ENCODE peak calls at places on chromosome 10, in five cellular contexts. One of them, this sample, is unnamed. For H3K9me3, the result is how much of the 10 kb centered on the place peaks cover.

GRCh38 chr10:114100848-114101741 is 57.4 kb downstream of the ADRB1 start:
- DNase-seq in adrenal gland: peak
- DNase-seq in IMR-90: peak
- DNase-seq in GM12878: no peak
- DNase-seq in stomach: no peak
- DNase-seq in this sample: peak

GRCh38 chr10:74244097-74244685 is 93.2 kb downstream of the ADK start:
- DNase-seq in adrenal gland: no peak
- DNase-seq in IMR-90: peak
- DNase-seq in GM12878: no peak
- DNase-seq in stomach: no peak
- DNase-seq in this sample: no peak

GRCh38 chr10:21517983-21518628 is 7.4 kb downstream of the SKIDA1 start:
- DNase-seq in adrenal gland: no peak
- DNase-seq in IMR-90: peak
- DNase-seq in GM12878: no peak
- DNase-seq in stomach: no peak
- DNase-seq in this sample: peak

GRCh38 chr10:48567346-48567745 is 37.5 kb downstream of the ARHGAP22 start:
- DNase-seq in adrenal gland: peak
- DNase-seq in IMR-90: no peak
- DNase-seq in GM12878: no peak
- DNase-seq in stomach: no peak
- DNase-seq in this sample: no peak

GRCh38 chr10:114271779-114272167 is 32.7 kb downstream of the VWA2 start:
- DNase-seq in adrenal gland: peak
- DNase-seq in IMR-90: peak
- DNase-seq in GM12878: no peak
- DNase-seq in stomach: peak
- DNase-seq in this sample: no peak

GRCh38 chr10:33483124-33483794 is 148.8 kb upstream of the NRP1 start:
- DNase-seq in adrenal gland: no peak
- DNase-seq in IMR-90: peak
- DNase-seq in GM12878: no peak
- DNase-seq in stomach: no peak
- DNase-seq in this sample: no peak

GRCh38 chr10:113078282-113078907 is 128.3 kb downstream of the TCF7L2 start:
- DNase-seq in adrenal gland: no peak
- DNase-seq in IMR-90: no peak
- DNase-seq in GM12878: no peak
- DNase-seq in stomach: no peak
- DNase-seq in this sample: no peak

GRCh38 chr10:114483575-114483974 is 79.3 kb upstream of the AFAP1L2 start:
- DNase-seq in adrenal gland: no peak
- DNase-seq in IMR-90: no peak
- DNase-seq in GM12878: no peak
- DNase-seq in stomach: peak
- DNase-seq in this sample: no peak

GRCh38 chr10:20271490-20271889 is 455.3 kb downstream of the PLXDC2 start:
- DNase-seq in adrenal gland: no peak
- DNase-seq in IMR-90: no peak
- DNase-seq in GM12878: no peak
- DNase-seq in stomach: no peak
- DNase-seq in this sample: no peak

GRCh38 chr10:71266147-71266917 is 52.7 kb upstream of the SLC29A3 start:
- DNase-seq in adrenal gland: peak
- DNase-seq in IMR-90: peak
- DNase-seq in GM12878: no peak
- DNase-seq in stomach: peak
- DNase-seq in this sample: no peak

GRCh38 chr10:48364659-48365405 is 58.4 kb downstream of the MAPK8 start:
- DNase-seq in adrenal gland: no peak
- DNase-seq in IMR-90: peak
- DNase-seq in GM12878: no peak
- DNase-seq in stomach: no peak
- DNase-seq in this sample: peak

GRCh38 chr10:101222683-101223273 is 6.5 kb downstream of the LBX1 start:
- DNase-seq in adrenal gland: no peak
- DNase-seq in IMR-90: no peak
- DNase-seq in GM12878: no peak
- DNase-seq in stomach: no peak
- DNase-seq in this sample: no peak

GRCh38 chr10:93991596-93992284 is 2.0 kb upstream of the PLCE1 start:
- DNase-seq in adrenal gland: peak
- DNase-seq in IMR-90: peak
- DNase-seq in GM12878: no peak
- DNase-seq in stomach: peak
- DNase-seq in this sample: peak

GRCh38 chr10:87722716-87723115 is 63.0 kb downstream of the PAPSS2 start:
- DNase-seq in adrenal gland: no peak
- DNase-seq in IMR-90: no peak
- DNase-seq in GM12878: no peak
- DNase-seq in stomach: no peak
- DNase-seq in this sample: no peak

GRCh38 chr10:101774589-101775272 is 1.2 kb downstream of the FGF8 start:
- DNase-seq in adrenal gland: no peak
- DNase-seq in IMR-90: no peak
- DNase-seq in GM12878: no peak
- DNase-seq in stomach: peak
- DNase-seq in this sample: no peak

GRCh38 chr10:508726-509125 is 180.7 kb downstream of the DIP2C start:
- DNase-seq in adrenal gland: no peak
- DNase-seq in IMR-90: no peak
- DNase-seq in GM12878: no peak
- DNase-seq in stomach: no peak
- DNase-seq in this sample: no peak

GRCh38 chr10:62545667-62546066 is 171.5 kb downstream of the ZNF365 start:
- DNase-seq in adrenal gland: no peak
- DNase-seq in IMR-90: peak
- DNase-seq in GM12878: no peak
- DNase-seq in stomach: no peak
- DNase-seq in this sample: no peak

GRCh38 chr10:50554995-50555568 is 68.7 kb downstream of the SGMS1 start:
- DNase-seq in adrenal gland: no peak
- DNase-seq in IMR-90: peak
- DNase-seq in GM12878: no peak
- DNase-seq in stomach: no peak
- DNase-seq in this sample: no peak

GRCh38 chr10:72083234-72084093 is 4.9 kb downstream of the SPOCK2 start:
- DNase-seq in adrenal gland: no peak
- DNase-seq in IMR-90: no peak
- DNase-seq in GM12878: no peak
- DNase-seq in stomach: no peak
- DNase-seq in this sample: no peak

GRCh38 chr10:69465457-69466157 is 14.3 kb downstream of the TSPAN15 start:
- DNase-seq in adrenal gland: no peak
- DNase-seq in IMR-90: no peak
- DNase-seq in GM12878: no peak
- DNase-seq in stomach: no peak
- DNase-seq in this sample: no peak

GRCh38 chr10:69463886-69464285 is 12.6 kb downstream of the TSPAN15 start:
- DNase-seq in adrenal gland: no peak
- DNase-seq in IMR-90: no peak
- DNase-seq in GM12878: no peak
- DNase-seq in stomach: no peak
- DNase-seq in this sample: no peak

GRCh38 chr10:69464801-69465401 is 13.6 kb downstream of the TSPAN15 start:
- DNase-seq in adrenal gland: peak
- DNase-seq in IMR-90: no peak
- DNase-seq in GM12878: no peak
- DNase-seq in stomach: peak
- DNase-seq in this sample: no peak

GRCh38 chr10:69466158-69466490 is 14.9 kb downstream of the TSPAN15 start:
- DNase-seq in adrenal gland: no peak
- DNase-seq in IMR-90: no peak
- DNase-seq in GM12878: no peak
- DNase-seq in stomach: no peak
- DNase-seq in this sample: no peak

GRCh38 chr10:69464401-69464800 is 13.1 kb downstream of the TSPAN15 start:
- DNase-seq in adrenal gland: no peak
- DNase-seq in IMR-90: no peak
- DNase-seq in GM12878: no peak
- DNase-seq in stomach: no peak
- DNase-seq in this sample: no peak
- TF ChIP-seq POLR2A in adrenal gland: no peak
- TF ChIP-seq POLR2A in IMR-90: no peak
- TF ChIP-seq POLR2A in GM12878: no peak
- TF ChIP-seq POLR2A in stomach: no peak
- TF ChIP-seq POLR2A in this sample: no peak

DNA sequence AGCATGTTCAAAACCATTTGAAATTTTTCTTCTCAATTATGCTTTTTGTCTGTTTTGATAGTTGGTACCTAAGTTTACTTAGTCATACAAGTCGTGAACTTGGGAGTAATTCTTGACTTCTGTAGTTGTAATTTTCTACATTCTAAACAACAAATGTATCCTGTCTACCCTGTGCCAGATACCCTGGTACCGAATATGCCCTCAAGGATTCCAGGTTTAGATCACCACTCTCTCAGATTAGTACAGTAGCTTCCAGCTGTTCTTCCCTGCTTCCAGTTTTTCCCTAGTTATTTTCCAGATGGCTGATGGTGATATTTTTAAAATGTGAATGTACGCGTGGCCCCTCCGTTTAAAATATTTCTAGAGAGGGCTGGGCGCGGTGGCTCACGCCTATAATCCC is 6.5 kb downstream of the STAM start:
- DNase-seq in adrenal gland: no peak
- DNase-seq in IMR-90: no peak
- DNase-seq in GM12878: no peak
- DNase-seq in stomach: no peak
- DNase-seq in this sample: no peak
- H3K9me3 ChIP-seq in adrenal gland: under half
- H3K9me3 ChIP-seq in IMR-90: under half
- H3K9me3 ChIP-seq in GM12878: under half
- H3K9me3 ChIP-seq in stomach: under half
- H3K9me3 ChIP-seq in this sample: under half

DNA sequence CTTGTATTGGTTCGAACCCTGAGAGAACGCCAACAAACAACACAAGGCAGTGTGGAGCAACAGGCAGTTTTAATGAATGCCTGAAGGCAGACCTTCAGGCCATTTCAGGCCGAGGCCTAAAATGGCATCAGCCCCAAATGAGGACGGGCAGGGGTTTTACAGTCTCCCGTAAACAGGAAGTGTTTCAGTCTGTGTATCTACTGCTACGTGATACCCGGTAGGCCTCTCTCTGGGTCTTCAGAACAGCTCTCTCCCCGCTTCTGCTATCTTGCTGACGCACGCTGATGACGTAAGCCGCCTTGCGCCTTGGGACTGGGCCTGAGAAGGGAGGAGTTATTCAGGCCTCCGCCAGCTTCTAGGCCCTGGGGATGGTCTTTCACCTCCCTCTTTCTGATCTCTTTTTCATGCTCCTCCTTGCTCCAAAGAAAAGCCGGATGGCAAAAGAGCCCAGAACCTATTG is 67.7 kb downstream of the ST8SIA6 start:
- DNase-seq in adrenal gland: no peak
- DNase-seq in IMR-90: no peak
- DNase-seq in GM12878: no peak
- DNase-seq in stomach: no peak
- DNase-seq in this sample: no peak
- TF ChIP-seq POLR2A in adrenal gland: no peak
- TF ChIP-seq POLR2A in IMR-90: no peak
- TF ChIP-seq POLR2A in GM12878: no peak
- TF ChIP-seq POLR2A in stomach: no peak
- TF ChIP-seq POLR2A in this sample: no peak

DNA sequence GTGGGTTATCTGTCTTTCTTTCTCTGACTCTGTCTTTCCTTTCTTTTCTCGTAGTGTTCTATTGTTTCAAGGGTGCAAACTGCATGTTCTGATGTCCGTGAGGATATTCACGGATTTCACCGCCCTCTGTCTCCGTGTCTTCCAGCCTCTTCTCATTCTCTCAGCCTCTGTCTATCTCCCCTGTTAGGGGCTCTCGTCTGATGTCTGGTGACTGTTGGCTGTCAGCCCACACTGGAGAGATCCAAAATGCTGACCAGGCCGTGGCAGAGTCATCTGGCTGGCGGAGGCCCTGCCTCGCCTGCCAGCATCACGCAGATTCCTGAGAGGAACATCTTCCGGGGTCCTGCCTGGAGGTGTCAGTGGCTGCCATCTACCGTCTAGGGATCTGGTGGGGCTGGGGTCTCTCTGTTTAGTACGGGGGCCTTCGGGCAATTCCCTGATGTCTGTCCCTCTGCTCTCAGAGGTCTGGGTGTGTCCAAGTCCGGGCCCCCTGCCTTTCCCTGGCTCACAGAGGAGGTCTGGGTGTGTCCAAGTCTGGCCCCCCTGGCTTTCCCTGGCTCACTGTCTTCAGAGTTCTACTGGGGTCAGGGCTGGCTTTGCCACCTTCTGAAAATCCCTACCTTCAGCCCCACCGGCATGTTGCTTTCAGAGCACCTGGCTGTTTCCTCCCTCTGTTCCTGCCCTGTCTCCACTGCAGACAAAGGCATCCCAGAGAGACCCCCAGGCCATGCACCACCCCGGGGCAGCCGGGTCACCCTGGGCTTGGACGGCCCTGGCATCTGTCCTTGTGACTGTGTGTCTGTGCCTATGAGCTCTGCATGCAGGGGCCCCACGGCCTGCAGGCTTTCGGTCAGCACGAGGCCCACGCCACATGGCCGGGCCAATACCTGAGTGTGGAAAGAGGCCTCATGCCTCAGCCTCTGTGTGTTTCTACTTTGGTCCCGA is 14.0 kb upstream of the SCART1 start:
- DNase-seq in adrenal gland: peak
- DNase-seq in IMR-90: no peak
- DNase-seq in GM12878: no peak
- DNase-seq in stomach: no peak
- DNase-seq in this sample: no peak
- H3K9me3 ChIP-seq in adrenal gland: under half
- H3K9me3 ChIP-seq in IMR-90: under half
- H3K9me3 ChIP-seq in GM12878: under half
- H3K9me3 ChIP-seq in stomach: under half
- H3K9me3 ChIP-seq in this sample: under half

GRCh38 chr10:95233377-95234034 is 39.5 kb downstream of the ACSM6 start:
- DNase-seq in adrenal gland: no peak
- DNase-seq in IMR-90: peak
- DNase-seq in GM12878: no peak
- DNase-seq in stomach: no peak
- DNase-seq in this sample: no peak
- TF ChIP-seq POLR2A in adrenal gland: no peak
- TF ChIP-seq POLR2A in IMR-90: no peak
- TF ChIP-seq POLR2A in GM12878: no peak
- TF ChIP-seq POLR2A in stomach: no peak
- TF ChIP-seq POLR2A in this sample: no peak

GRCh38 chr10:83582407-83583095 is 556.8 kb upstream of the GHITM start:
- DNase-seq in adrenal gland: no peak
- DNase-seq in IMR-90: no peak
- DNase-seq in GM12878: no peak
- DNase-seq in stomach: no peak
- DNase-seq in this sample: no peak

GRCh38 chr10:83580373-83581012 is 558.8 kb upstream of the GHITM start:
- DNase-seq in adrenal gland: no peak
- DNase-seq in IMR-90: no peak
- DNase-seq in GM12878: no peak
- DNase-seq in stomach: no peak
- DNase-seq in this sample: no peak

DNA sequence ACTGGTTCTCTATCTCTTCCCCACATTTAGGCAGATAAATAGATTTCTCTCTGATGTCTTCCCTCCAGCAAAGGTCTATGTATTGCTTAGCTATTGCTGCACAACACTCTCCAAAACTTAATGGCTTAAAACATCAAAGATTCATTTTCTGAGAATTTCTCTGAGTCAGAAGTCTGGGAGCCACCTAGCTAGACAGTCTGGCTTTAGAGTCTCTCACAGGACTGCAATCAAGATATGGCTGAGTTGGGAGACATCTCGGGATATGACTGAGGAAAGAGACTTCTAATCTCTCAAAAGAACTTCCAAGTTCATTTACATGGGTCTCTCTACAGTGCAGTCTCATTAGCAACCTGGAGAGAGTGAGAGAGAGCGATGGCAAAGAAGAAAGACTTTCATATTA is 553.6 kb upstream of the GHITM start:
- DNase-seq in adrenal gland: no peak
- DNase-seq in IMR-90: no peak
- DNase-seq in GM12878: no peak
- DNase-seq in stomach: no peak
- DNase-seq in this sample: no peak
- H3K9me3 ChIP-seq in adrenal gland: under half
- H3K9me3 ChIP-seq in IMR-90: under half
- H3K9me3 ChIP-seq in GM12878: under half
- H3K9me3 ChIP-seq in stomach: under half
- H3K9me3 ChIP-seq in this sample: under half

This sample was measured in prostate gland.